ENCODE peak calls at places on chromosomes 2 and 18, in six cellular contexts. One of them, this sample, is unnamed.

GRCh38 chr2:238077292-238077691 is 16.5 kb downstream of the SCLY start:
- DNase-seq in mesenchymal stem cell: peak; percentile 26
- DNase-seq in IMR-90: peak; percentile 21
- DNase-seq in trophoblast cell: no peak
- DNase-seq in H1: no peak
- DNase-seq in neuronal stem cell: no peak
- DNase-seq in this sample: no peak

GRCh38 chr2:242056026-242056425 is 186.5 kb downstream of the RTP5 start:
- DNase-seq in mesenchymal stem cell: no peak
- DNase-seq in trophoblast cell: no peak
- DNase-seq in IMR-90: no peak
- DNase-seq in H1: no peak
- DNase-seq in neuronal stem cell: no peak
- DNase-seq in this sample: no peak

GRCh38 chr2:120767486-120768005 is 31.9 kb downstream of the GLI2 start:
- DNase-seq in IMR-90: no peak
- DNase-seq in trophoblast cell: no peak
- DNase-seq in mesenchymal stem cell: no peak
- DNase-seq in H1: no peak
- DNase-seq in neuronal stem cell: no peak
- DNase-seq in this sample: peak; percentile 18

GRCh38 chr2:112646791-112647720 is 1.3 kb downstream of the SLC20A1 start:
- DNase-seq in H1: no peak
- DNase-seq in trophoblast cell: peak; percentile 22
- DNase-seq in neuronal stem cell: no peak
- DNase-seq in IMR-90: no peak
- DNase-seq in mesenchymal stem cell: peak; percentile 36
- DNase-seq in this sample: no peak

GRCh38 chr2:12723741-12724463 is 7.2 kb downstream of the TRIB2 start:
- DNase-seq in IMR-90: no peak
- DNase-seq in mesenchymal stem cell: no peak
- DNase-seq in H1: no peak
- DNase-seq in neuronal stem cell: no peak
- DNase-seq in trophoblast cell: peak; percentile 52
- DNase-seq in this sample: no peak

GRCh38 chr2:241788572-241788971 is 11.9 kb downstream of the GAL3ST2 start:
- DNase-seq in trophoblast cell: no peak
- DNase-seq in neuronal stem cell: no peak
- DNase-seq in H1: no peak
- DNase-seq in IMR-90: no peak
- DNase-seq in mesenchymal stem cell: no peak
- DNase-seq in this sample: no peak

GRCh38 chr2:63287961-63288360 is 237.3 kb downstream of the OTX1 start:
- DNase-seq in neuronal stem cell: no peak
- DNase-seq in IMR-90: no peak
- DNase-seq in H1: no peak
- DNase-seq in trophoblast cell: no peak
- DNase-seq in mesenchymal stem cell: no peak
- DNase-seq in this sample: no peak

GRCh38 chr2:102510791-102511575 is 38.0 kb downstream of the SLC9A4 start:
- DNase-seq in mesenchymal stem cell: no peak
- DNase-seq in H1: no peak
- DNase-seq in IMR-90: no peak
- DNase-seq in trophoblast cell: no peak
- DNase-seq in neuronal stem cell: no peak
- DNase-seq in this sample: no peak

GRCh38 chr18:34131008-34131407 is 93.7 kb downstream of the NOL4 start:
- DNase-seq in mesenchymal stem cell: no peak
- DNase-seq in H1: no peak
- DNase-seq in trophoblast cell: no peak
- DNase-seq in IMR-90: no peak
- DNase-seq in neuronal stem cell: no peak
- DNase-seq in this sample: no peak

GRCh38 chr2:50225021-50225928 is 806.7 kb downstream of the NRXN1 start:
- DNase-seq in trophoblast cell: no peak
- DNase-seq in neuronal stem cell: no peak
- DNase-seq in mesenchymal stem cell: no peak
- DNase-seq in H1: peak; percentile 43
- DNase-seq in IMR-90: no peak
- DNase-seq in this sample: peak; percentile 79

GRCh38 chr2:200336980-200337615 is 30.6 kb downstream of the SPATS2L start:
- DNase-seq in mesenchymal stem cell: no peak
- DNase-seq in H1: no peak
- DNase-seq in IMR-90: no peak
- DNase-seq in neuronal stem cell: no peak
- DNase-seq in trophoblast cell: no peak
- DNase-seq in this sample: no peak

GRCh38 chr2:233445152-233445830 is 91.0 kb downstream of the DGKD start:
- DNase-seq in IMR-90: no peak
- DNase-seq in neuronal stem cell: no peak
- DNase-seq in trophoblast cell: no peak
- DNase-seq in H1: no peak
- DNase-seq in mesenchymal stem cell: no peak
- DNase-seq in this sample: no peak

GRCh38 chr2:109611467-109612095 is 2.2 kb downstream of the SEPTIN10 start:
- DNase-seq in trophoblast cell: peak; percentile 31
- DNase-seq in IMR-90: peak; percentile 96
- DNase-seq in H1: no peak
- DNase-seq in mesenchymal stem cell: peak; percentile 62
- DNase-seq in neuronal stem cell: no peak
- DNase-seq in this sample: no peak

GRCh38 chr2:205141381-205141780 is 540.9 kb upstream of the NRP2 start:
- DNase-seq in IMR-90: no peak
- DNase-seq in H1: no peak
- DNase-seq in neuronal stem cell: no peak
- DNase-seq in mesenchymal stem cell: no peak
- DNase-seq in trophoblast cell: no peak
- DNase-seq in this sample: no peak

GRCh38 chr2:16546128-16546754 is 119.4 kb downstream of the CYRIA start:
- DNase-seq in trophoblast cell: peak; percentile 93
- DNase-seq in neuronal stem cell: peak; percentile 81
- DNase-seq in mesenchymal stem cell: peak; percentile 55
- DNase-seq in IMR-90: peak; percentile 36
- DNase-seq in H1: no peak
- DNase-seq in this sample: peak; percentile 39

GRCh38 chr2:110105608-110106467 is 9.8 kb downstream of the MALL start:
- DNase-seq in neuronal stem cell: no peak
- DNase-seq in IMR-90: peak; percentile 66
- DNase-seq in trophoblast cell: peak; percentile 3
- DNase-seq in mesenchymal stem cell: peak; percentile 63
- DNase-seq in H1: no peak
- DNase-seq in this sample: no peak

GRCh38 chr2:34241905-34242740 is 643.0 kb upstream of the FAM98A start:
- DNase-seq in mesenchymal stem cell: no peak
- DNase-seq in IMR-90: no peak
- DNase-seq in trophoblast cell: no peak
- DNase-seq in H1: no peak
- DNase-seq in neuronal stem cell: peak; percentile 8
- DNase-seq in this sample: no peak

GRCh38 chr2:73451263-73451972 is 65.8 kb downstream of the ALMS1 start:
- DNase-seq in IMR-90: no peak
- DNase-seq in neuronal stem cell: no peak
- DNase-seq in H1: no peak
- DNase-seq in mesenchymal stem cell: no peak
- DNase-seq in trophoblast cell: peak; percentile 23
- DNase-seq in this sample: no peak

GRCh38 chr2:218075975-218076811 is 7.1 kb downstream of the RUFY4 start:
- DNase-seq in trophoblast cell: no peak
- DNase-seq in neuronal stem cell: no peak
- DNase-seq in H1: no peak
- DNase-seq in IMR-90: no peak
- DNase-seq in mesenchymal stem cell: no peak
- DNase-seq in this sample: peak; percentile 72

GRCh38 chr18:10476430-10476829 is 22.0 kb downstream of the APCDD1 start:
- DNase-seq in IMR-90: peak; percentile 37
- DNase-seq in H1: no peak
- DNase-seq in trophoblast cell: no peak
- DNase-seq in mesenchymal stem cell: peak; percentile 21
- DNase-seq in neuronal stem cell: no peak
- DNase-seq in this sample: no peak

GRCh38 chr18:10474309-10474708 is 19.9 kb downstream of the APCDD1 start:
- DNase-seq in H1: no peak
- DNase-seq in neuronal stem cell: no peak
- DNase-seq in mesenchymal stem cell: no peak
- DNase-seq in trophoblast cell: no peak
- DNase-seq in IMR-90: no peak
- DNase-seq in this sample: no peak

GRCh38 chr18:10477863-10478260 is 23.4 kb downstream of the APCDD1 start:
- DNase-seq in H1: no peak
- DNase-seq in trophoblast cell: no peak
- DNase-seq in neuronal stem cell: no peak
- DNase-seq in IMR-90: no peak
- DNase-seq in mesenchymal stem cell: no peak
- DNase-seq in this sample: no peak

GRCh38 chr18:10477121-10477862 is 22.9 kb downstream of the APCDD1 start:
- DNase-seq in H1: no peak
- DNase-seq in mesenchymal stem cell: no peak
- DNase-seq in trophoblast cell: no peak
- DNase-seq in neuronal stem cell: no peak
- DNase-seq in IMR-90: no peak
- DNase-seq in this sample: peak; percentile 48

GRCh38 chr18:10475633-10476388 is 21.4 kb downstream of the APCDD1 start:
- DNase-seq in mesenchymal stem cell: no peak
- DNase-seq in H1: no peak
- DNase-seq in IMR-90: no peak
- DNase-seq in trophoblast cell: no peak
- DNase-seq in neuronal stem cell: no peak
- DNase-seq in this sample: no peak
- H2AFZ ChIP-seq in mesenchymal stem cell: no peak overlapping the region
- H2AFZ ChIP-seq in H1: no peak overlapping the region
- H2AFZ ChIP-seq in IMR-90: no peak overlapping the region
- H2AFZ ChIP-seq in trophoblast cell: no peak overlapping the region
- H2AFZ ChIP-seq in neuronal stem cell: no peak overlapping the region
- H2AFZ ChIP-seq in this sample: no peak overlapping the region

GRCh38 chr18:25180974-25181373 is 171.0 kb downstream of the ZNF521 start:
- DNase-seq in trophoblast cell: no peak
- DNase-seq in H1: no peak
- DNase-seq in IMR-90: no peak
- DNase-seq in neuronal stem cell: no peak
- DNase-seq in mesenchymal stem cell: no peak
- DNase-seq in this sample: no peak
- H2BK5ac ChIP-seq in trophoblast cell: no peak overlapping the region
- H2BK5ac ChIP-seq in H1: no peak overlapping the region
- H2BK5ac ChIP-seq in IMR-90: no peak overlapping the region
- H2BK5ac ChIP-seq in neuronal stem cell: no peak overlapping the region
- H2BK5ac ChIP-seq in mesenchymal stem cell: no peak overlapping the region
- H2BK5ac ChIP-seq in this sample: no peak overlapping the region

GRCh38 chr18:79518683-79519128 is 123.0 kb downstream of the NFATC1 start:
- DNase-seq in H1: no peak
- DNase-seq in mesenchymal stem cell: no peak
- DNase-seq in trophoblast cell: no peak
- DNase-seq in IMR-90: no peak
- DNase-seq in neuronal stem cell: no peak
- DNase-seq in this sample: peak; percentile 9

GRCh38 chr18:79519751-79520472 is 124.2 kb downstream of the NFATC1 start:
- DNase-seq in H1: no peak
- DNase-seq in neuronal stem cell: no peak
- DNase-seq in mesenchymal stem cell: no peak
- DNase-seq in IMR-90: peak; percentile 38
- DNase-seq in trophoblast cell: no peak
- DNase-seq in this sample: peak; percentile 50

GRCh38 chr18:79521806-79522205 is 126.1 kb downstream of the NFATC1 start:
- DNase-seq in H1: no peak
- DNase-seq in neuronal stem cell: no peak
- DNase-seq in mesenchymal stem cell: no peak
- DNase-seq in trophoblast cell: no peak
- DNase-seq in IMR-90: no peak
- DNase-seq in this sample: no peak

GRCh38 chr18:79522451-79523220 is 126.9 kb downstream of the NFATC1 start:
- DNase-seq in mesenchymal stem cell: no peak
- DNase-seq in H1: no peak
- DNase-seq in IMR-90: no peak
- DNase-seq in trophoblast cell: no peak
- DNase-seq in neuronal stem cell: no peak
- DNase-seq in this sample: peak; percentile 19

DNA sequence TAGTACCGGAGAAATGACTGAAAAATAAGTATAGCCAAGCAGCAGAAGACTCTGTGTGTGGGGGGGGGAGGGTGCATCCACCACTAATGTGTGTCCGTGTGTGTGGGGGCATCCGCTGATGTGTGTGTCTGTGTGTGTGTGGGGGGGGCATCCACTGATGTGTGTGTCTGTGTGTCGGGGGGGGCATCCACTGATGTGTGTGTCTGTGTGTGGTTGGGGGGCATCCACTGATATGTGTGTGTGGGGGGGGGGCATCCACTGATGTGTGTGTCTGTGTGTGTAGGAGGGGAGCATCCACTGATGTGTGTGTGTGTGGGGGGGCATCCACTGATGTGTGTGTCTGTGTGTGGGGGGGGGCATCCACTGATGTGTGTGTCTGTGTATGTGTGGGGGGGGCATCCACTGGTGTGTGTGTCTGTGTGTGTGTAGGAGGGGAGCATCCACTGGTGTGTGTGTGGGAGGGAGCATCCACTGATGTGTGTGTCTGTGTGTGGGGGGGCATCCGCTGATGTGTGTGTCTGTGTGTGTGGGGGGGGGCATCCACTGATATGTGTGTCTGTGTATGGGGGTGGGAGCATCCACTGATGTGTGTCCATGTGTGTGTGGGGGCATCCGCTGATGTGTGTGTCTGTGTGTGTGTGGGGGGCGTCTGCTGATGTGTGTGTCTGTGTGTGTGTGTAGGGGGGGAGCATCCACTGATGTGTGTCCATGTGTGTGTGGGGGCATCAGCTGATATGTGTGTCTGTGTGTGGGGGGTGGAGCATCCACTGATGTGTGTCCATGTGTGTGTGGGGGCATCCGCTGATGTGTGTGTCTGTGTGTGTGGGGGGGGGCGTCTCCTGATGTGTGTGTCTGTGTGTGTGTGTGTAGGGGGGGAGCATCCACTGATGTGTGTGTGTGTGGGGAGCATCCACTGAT is 125.0 kb downstream of the NFATC1 start:
- DNase-seq in mesenchymal stem cell: no peak
- DNase-seq in neuronal stem cell: no peak
- DNase-seq in IMR-90: no peak
- DNase-seq in H1: no peak
- DNase-seq in trophoblast cell: no peak
- DNase-seq in this sample: peak; percentile 12
- H2AFZ ChIP-seq in mesenchymal stem cell: no peak overlapping the region
- H2AFZ ChIP-seq in neuronal stem cell: peak overlapping the region; percentile 62
- H2AFZ ChIP-seq in IMR-90: peak overlapping the region; percentile 69
- H2AFZ ChIP-seq in H1: no peak overlapping the region
- H2AFZ ChIP-seq in trophoblast cell: no peak overlapping the region
- H2AFZ ChIP-seq in this sample: no peak overlapping the region

DNA sequence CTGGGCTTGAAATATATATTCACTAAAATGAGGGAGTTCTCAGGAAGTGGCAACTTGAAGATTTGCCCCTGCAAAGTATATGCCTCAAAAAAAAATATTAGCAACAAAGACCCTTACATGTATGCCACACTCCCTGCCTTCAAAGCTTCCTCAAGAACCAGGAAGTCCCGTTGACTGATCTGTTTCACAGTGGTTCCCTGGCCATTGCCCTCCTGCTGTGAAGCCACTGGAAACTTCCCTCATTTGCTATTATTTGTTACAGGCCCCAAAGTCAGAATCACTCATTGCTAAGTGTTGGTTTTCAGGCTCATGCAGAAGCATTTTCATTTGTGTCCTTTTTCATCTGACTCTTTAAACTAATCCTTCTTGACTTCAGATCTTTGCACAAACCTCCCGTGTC is 421.5 kb downstream of the ZNF521 start:
- DNase-seq in H1: no peak
- DNase-seq in trophoblast cell: no peak
- DNase-seq in IMR-90: no peak
- DNase-seq in mesenchymal stem cell: no peak
- DNase-seq in neuronal stem cell: no peak
- DNase-seq in this sample: no peak
- H2BK5ac ChIP-seq in H1: no peak overlapping the region
- H2BK5ac ChIP-seq in trophoblast cell: no peak overlapping the region
- H2BK5ac ChIP-seq in IMR-90: no peak overlapping the region
- H2BK5ac ChIP-seq in mesenchymal stem cell: no peak overlapping the region
- H2BK5ac ChIP-seq in neuronal stem cell: no peak overlapping the region
- H2BK5ac ChIP-seq in this sample: no peak overlapping the region